ENCODE peak calls at places on chromosomes 12 and 14, in five cellular contexts. One of them, this sample, is unnamed.

GRCh38 chr12:24769682-24770081 is 179.2 kb downstream of the BCAT1 start:
- DNase-seq in NCI-H1930: no peak
- DNase-seq in T-helper 9 cell: no peak
- DNase-seq in NCI-H1694 treated with DMSO at 0.1 percent for 48 hours: no peak
- DNase-seq in anterior cingulate cortex: no peak
- DNase-seq in this sample: no peak

GRCh38 chr12:23757541-23757962 is 191.9 kb downstream of the SOX5 start:
- DNase-seq in T-helper 9 cell: no peak
- DNase-seq in anterior cingulate cortex: no peak
- DNase-seq in NCI-H1930: peak
- DNase-seq in NCI-H1694 treated with DMSO at 0.1 percent for 48 hours: no peak
- DNase-seq in this sample: no peak

GRCh38 chr14:61620130-61620946 is 75.0 kb upstream of the HIF1A start:
- DNase-seq in T-helper 9 cell: no peak
- DNase-seq in NCI-H1930: no peak
- DNase-seq in NCI-H1694 treated with DMSO at 0.1 percent for 48 hours: no peak
- DNase-seq in anterior cingulate cortex: no peak
- DNase-seq in this sample: no peak

GRCh38 chr14:71208702-71209357 is 301.6 kb downstream of the PCNX1 start:
- DNase-seq in NCI-H1930: no peak
- DNase-seq in T-helper 9 cell: no peak
- DNase-seq in NCI-H1694 treated with DMSO at 0.1 percent for 48 hours: no peak
- DNase-seq in anterior cingulate cortex: no peak
- DNase-seq in this sample: no peak

GRCh38 chr14:89576132-89576923 is 159.3 kb upstream of the FOXN3 start:
- DNase-seq in NCI-H1930: no peak
- DNase-seq in anterior cingulate cortex: no peak
- DNase-seq in NCI-H1694 treated with DMSO at 0.1 percent for 48 hours: no peak
- DNase-seq in T-helper 9 cell: no peak
- DNase-seq in this sample: peak

GRCh38 chr12:19437996-19438395 is 1.3 kb upstream of the AEBP2 start:
- DNase-seq in NCI-H1930: no peak
- DNase-seq in T-helper 9 cell: no peak
- DNase-seq in anterior cingulate cortex: no peak
- DNase-seq in NCI-H1694 treated with DMSO at 0.1 percent for 48 hours: no peak
- DNase-seq in this sample: no peak

GRCh38 chr14:31510222-31510621 is 22.4 kb upstream of the GPR33 start:
- DNase-seq in T-helper 9 cell: no peak
- DNase-seq in NCI-H1694 treated with DMSO at 0.1 percent for 48 hours: peak
- DNase-seq in anterior cingulate cortex: no peak
- DNase-seq in NCI-H1930: peak
- DNase-seq in this sample: peak

GRCh38 chr12:119630962-119631550 is 36.9 kb upstream of the PRKAB1 start:
- DNase-seq in T-helper 9 cell: no peak
- DNase-seq in NCI-H1930: no peak
- DNase-seq in anterior cingulate cortex: no peak
- DNase-seq in NCI-H1694 treated with DMSO at 0.1 percent for 48 hours: no peak
- DNase-seq in this sample: no peak

GRCh38 chr12:76927170-76927784 is 48.5 kb upstream of the CSRP2 start:
- DNase-seq in NCI-H1694 treated with DMSO at 0.1 percent for 48 hours: peak
- DNase-seq in NCI-H1930: no peak
- DNase-seq in anterior cingulate cortex: no peak
- DNase-seq in T-helper 9 cell: no peak
- DNase-seq in this sample: peak

GRCh38 chr12:131852551-131853299 is 24.5 kb downstream of the MMP17 start:
- DNase-seq in NCI-H1694 treated with DMSO at 0.1 percent for 48 hours: no peak
- DNase-seq in T-helper 9 cell: no peak
- DNase-seq in NCI-H1930: no peak
- DNase-seq in anterior cingulate cortex: no peak
- DNase-seq in this sample: no peak

GRCh38 chr14:41449057-41449456 is 157.6 kb upstream of the LRFN5 start:
- DNase-seq in T-helper 9 cell: no peak
- DNase-seq in NCI-H1694 treated with DMSO at 0.1 percent for 48 hours: no peak
- DNase-seq in NCI-H1930: no peak
- DNase-seq in anterior cingulate cortex: no peak
- DNase-seq in this sample: no peak

GRCh38 chr12:45577844-45578399 is 151.6 kb upstream of the ARID2 start:
- DNase-seq in NCI-H1930: no peak
- DNase-seq in T-helper 9 cell: no peak
- DNase-seq in anterior cingulate cortex: no peak
- DNase-seq in NCI-H1694 treated with DMSO at 0.1 percent for 48 hours: no peak
- DNase-seq in this sample: no peak

GRCh38 chr12:84113666-84114065 is 798.9 kb downstream of the SLC6A15 start:
- DNase-seq in NCI-H1930: no peak
- DNase-seq in anterior cingulate cortex: no peak
- DNase-seq in NCI-H1694 treated with DMSO at 0.1 percent for 48 hours: no peak
- DNase-seq in T-helper 9 cell: no peak
- DNase-seq in this sample: no peak

GRCh38 chr14:69587389-69587788 is 12.7 kb upstream of the CCDC177 start:
- DNase-seq in T-helper 9 cell: no peak
- DNase-seq in NCI-H1930: no peak
- DNase-seq in NCI-H1694 treated with DMSO at 0.1 percent for 48 hours: no peak
- DNase-seq in anterior cingulate cortex: no peak
- DNase-seq in this sample: no peak

GRCh38 chr14:20934148-20934762 is 21.0 kb upstream of the RNASE2 start:
- DNase-seq in anterior cingulate cortex: no peak
- DNase-seq in NCI-H1930: peak
- DNase-seq in T-helper 9 cell: no peak
- DNase-seq in NCI-H1694 treated with DMSO at 0.1 percent for 48 hours: no peak
- DNase-seq in this sample: no peak

GRCh38 chr14:32648434-32648833 is 290.2 kb upstream of the NPAS3 start:
- DNase-seq in T-helper 9 cell: no peak
- DNase-seq in NCI-H1694 treated with DMSO at 0.1 percent for 48 hours: peak
- DNase-seq in anterior cingulate cortex: no peak
- DNase-seq in NCI-H1930: no peak
- DNase-seq in this sample: no peak

GRCh38 chr14:101191086-101191881 is 287.8 kb upstream of the RTL1 start:
- DNase-seq in NCI-H1930: no peak
- DNase-seq in NCI-H1694 treated with DMSO at 0.1 percent for 48 hours: no peak
- DNase-seq in T-helper 9 cell: no peak
- DNase-seq in anterior cingulate cortex: no peak
- DNase-seq in this sample: no peak

GRCh38 chr12:82414926-82415325 is 56.6 kb downstream of the METTL25 start:
- DNase-seq in T-helper 9 cell: no peak
- DNase-seq in NCI-H1694 treated with DMSO at 0.1 percent for 48 hours: no peak
- DNase-seq in anterior cingulate cortex: no peak
- DNase-seq in NCI-H1930: no peak
- DNase-seq in this sample: no peak

GRCh38 chr14:103726474-103726873 is 10.9 kb downstream of the ZFYVE21 start:
- DNase-seq in NCI-H1694 treated with DMSO at 0.1 percent for 48 hours: no peak
- DNase-seq in anterior cingulate cortex: no peak
- DNase-seq in NCI-H1930: no peak
- DNase-seq in T-helper 9 cell: no peak
- DNase-seq in this sample: no peak

GRCh38 chr14:34781242-34781641 is 66.8 kb upstream of the CFL2 start:
- DNase-seq in T-helper 9 cell: no peak
- DNase-seq in anterior cingulate cortex: no peak
- DNase-seq in NCI-H1930: no peak
- DNase-seq in NCI-H1694 treated with DMSO at 0.1 percent for 48 hours: no peak
- DNase-seq in this sample: no peak

GRCh38 chr14:28609228-28609828 is 157.3 kb upstream of the FOXG1 start:
- DNase-seq in NCI-H1930: peak
- DNase-seq in anterior cingulate cortex: peak
- DNase-seq in T-helper 9 cell: no peak
- DNase-seq in NCI-H1694 treated with DMSO at 0.1 percent for 48 hours: peak
- DNase-seq in this sample: no peak

GRCh38 chr14:70640938-70641547 is 673 bp upstream of the TTC9 start:
- DNase-seq in NCI-H1930: peak
- DNase-seq in NCI-H1694 treated with DMSO at 0.1 percent for 48 hours: peak
- DNase-seq in T-helper 9 cell: peak
- DNase-seq in anterior cingulate cortex: no peak
- DNase-seq in this sample: peak

This sample was measured in NCI-H524 treated with DMSO at 0.1 percent for 48 hours.